ENCODE peak calls at places on chromosomes 13 and 19, in nine cellular contexts. S, N, X, V, P, U, R, L and F are unnamed samples.

GRCh38 chr19:46413262-46414031 is at the start of gene CCDC8:
- DNase-seq in S (peak), N (no peak), X (no peak), V (peak), P (peak), U (no peak), R (peak), L (no peak), F (peak)

GRCh38 chr19:1324792-1325567 is 39.3 kb downstream of the EFNA2 start:
- DNase-seq in S (no peak), N (no peak), X (no peak), V (no peak), P (peak), U (no peak), R (peak), L (peak), F (peak)

GRCh38 chr19:392375-392970 is 16.5 kb downstream of the C2CD4C start:
- DNase-seq in S (no peak), N (no peak), X (no peak), V (no peak), P (no peak), U (no peak), R (no peak), L (no peak), F (no peak)

GRCh38 chr13:34719060-34719875 is 222.8 kb upstream of the NBEA start:
- DNase-seq in S (no peak), N (no peak), X (no peak), V (peak), P (no peak), U (no peak), R (no peak), L (no peak), F (no peak)

GRCh38 chr13:67914535-67914934 is 684.4 kb upstream of the PCDH9 start:
- DNase-seq in S (no peak), N (no peak), X (no peak), V (no peak), P (no peak), U (no peak), R (peak), L (no peak), F (no peak)

GRCh38 chr13:112849500-112849899 is 119.5 kb upstream of the MCF2L start:
- DNase-seq in S (no peak), N (no peak), X (no peak), V (no peak), P (no peak), U (no peak), R (no peak), L (no peak), F (no peak)

GRCh38 chr19:38952395-38953165 is 21.8 kb downstream of the MRPS12 start:
- DNase-seq in S (no peak), N (no peak), X (no peak), V (no peak), P (no peak), U (no peak), R (no peak), L (no peak), F (no peak)

GRCh38 chr13:111337206-111337605 is 16.8 kb downstream of the TEX29 start:
- DNase-seq in S (peak), N (no peak), X (no peak), V (no peak), P (peak), U (no peak), R (no peak), L (no peak), F (no peak)

GRCh38 chr13:84946144-84946543 is 853.1 kb downstream of the SLITRK6 start:
- DNase-seq in S (no peak), N (no peak), X (no peak), V (no peak), P (no peak), U (no peak), R (no peak), L (no peak), F (no peak)

GRCh38 chr19:16052353-16052752 is 23.9 kb upstream of the TPM4 start:
- DNase-seq in S (no peak), N (no peak), X (no peak), V (no peak), P (no peak), U (no peak), R (no peak), L (no peak), F (no peak)

GRCh38 chr19:50777830-50778303 is 7.6 kb downstream of the GPR32 start:
- DNase-seq in S (no peak), N (no peak), X (no peak), V (no peak), P (no peak), U (no peak), R (no peak), L (no peak), F (no peak)

GRCh38 chr13:63381078-63381859 is 1965.6 kb upstream of the PCDH20 start:
- DNase-seq in S (no peak), N (no peak), X (no peak), V (no peak), P (no peak), U (no peak), R (no peak), L (no peak), F (no peak)

GRCh38 chr13:27549406-27549981 is 70.8 kb downstream of the LNX2 start:
- DNase-seq in S (no peak), N (no peak), X (no peak), V (no peak), P (no peak), U (no peak), R (no peak), L (no peak), F (no peak)

GRCh38 chr19:19956431-19957075 is 55.8 kb downstream of the ZNF93 start:
- DNase-seq in S (no peak), N (no peak), X (no peak), V (peak), P (no peak), U (no peak), R (no peak), L (no peak), F (no peak)

GRCh38 chr19:11331502-11331901 is 8.0 kb downstream of the RAB3D start:
- DNase-seq in S (no peak), N (no peak), X (no peak), V (no peak), P (no peak), U (no peak), R (no peak), L (no peak), F (no peak)

GRCh38 chr13:111345682-111346081 is 25.2 kb downstream of the TEX29 start:
- DNase-seq in S (no peak), N (no peak), X (no peak), V (no peak), P (no peak), U (no peak), R (no peak), L (no peak), F (no peak)

GRCh38 chr13:60509601-60510386 is 112.8 kb downstream of the TDRD3 start:
- DNase-seq in S (no peak), N (no peak), X (no peak), V (no peak), P (no peak), U (no peak), R (no peak), L (no peak), F (no peak)